ENCODE peak calls at places on chromosomes 11 and 22, in six cellular contexts. One of them, this sample, is unnamed.

GRCh38 chr11:129846508-129847335 is 31.1 kb downstream of the TMEM45B start:
- DNase-seq in SK-N-SH: no peak
- DNase-seq in GM12878: peak
- DNase-seq in HepG2: peak
- DNase-seq in H1: no peak
- DNase-seq in GM12891: no peak
- DNase-seq in this sample: no peak

GRCh38 chr11:79110796-79111195 is 330.0 kb downstream of the TENM4 start:
- DNase-seq in H1: no peak
- DNase-seq in GM12891: no peak
- DNase-seq in SK-N-SH: no peak
- DNase-seq in HepG2: no peak
- DNase-seq in GM12878: no peak
- DNase-seq in this sample: no peak

GRCh38 chr11:47220401-47220821 is 5.6 kb downstream of the DDB2 start:
- DNase-seq in GM12891: no peak
- DNase-seq in H1: no peak
- DNase-seq in GM12878: no peak
- DNase-seq in SK-N-SH: no peak
- DNase-seq in HepG2: peak
- DNase-seq in this sample: no peak

GRCh38 chr11:72703281-72704008 is 29.2 kb upstream of the PDE2A start:
- DNase-seq in GM12878: no peak
- DNase-seq in SK-N-SH: no peak
- DNase-seq in H1: no peak
- DNase-seq in HepG2: no peak
- DNase-seq in GM12891: no peak
- DNase-seq in this sample: no peak

GRCh38 chr22:31627223-31627731 is 34.7 kb downstream of the PISD start:
- DNase-seq in SK-N-SH: peak
- DNase-seq in H1: no peak
- DNase-seq in HepG2: peak
- DNase-seq in GM12891: no peak
- DNase-seq in GM12878: no peak
- DNase-seq in this sample: no peak

GRCh38 chr11:20172721-20173447 is 12.6 kb upstream of the DBX1 start:
- DNase-seq in GM12878: no peak
- DNase-seq in H1: no peak
- DNase-seq in HepG2: no peak
- DNase-seq in SK-N-SH: peak
- DNase-seq in GM12891: no peak
- DNase-seq in this sample: no peak

GRCh38 chr22:37270928-37271650 is 11.2 kb upstream of the CYTH4 start:
- DNase-seq in GM12878: no peak
- DNase-seq in SK-N-SH: no peak
- DNase-seq in GM12891: no peak
- DNase-seq in H1: no peak
- DNase-seq in HepG2: no peak
- DNase-seq in this sample: no peak

GRCh38 chr11:84887055-84887629 is 740.0 kb downstream of the DLG2 start:
- DNase-seq in SK-N-SH: no peak
- DNase-seq in H1: no peak
- DNase-seq in GM12891: no peak
- DNase-seq in GM12878: no peak
- DNase-seq in HepG2: no peak
- DNase-seq in this sample: no peak

GRCh38 chr11:17695454-17696441 is 23.6 kb upstream of the MYOD1 start:
- DNase-seq in SK-N-SH: peak
- DNase-seq in HepG2: no peak
- DNase-seq in GM12891: no peak
- DNase-seq in GM12878: no peak
- DNase-seq in H1: no peak
- DNase-seq in this sample: no peak

GRCh38 chr11:26285593-26285992 is 46.3 kb upstream of the ANO3 start:
- DNase-seq in SK-N-SH: no peak
- DNase-seq in HepG2: no peak
- DNase-seq in GM12878: no peak
- DNase-seq in GM12891: no peak
- DNase-seq in H1: no peak
- DNase-seq in this sample: no peak

GRCh38 chr22:46986788-46987187 is 224.3 kb downstream of the TBC1D22A start:
- DNase-seq in SK-N-SH: no peak
- DNase-seq in GM12878: no peak
- DNase-seq in HepG2: no peak
- DNase-seq in H1: no peak
- DNase-seq in GM12891: no peak
- DNase-seq in this sample: no peak

GRCh38 chr11:116072776-116073175 is 568.6 kb upstream of the CADM1 start:
- DNase-seq in HepG2: no peak
- DNase-seq in H1: no peak
- DNase-seq in GM12878: no peak
- DNase-seq in SK-N-SH: peak
- DNase-seq in GM12891: no peak
- DNase-seq in this sample: no peak

GRCh38 chr11:528815-529728 is 6.3 kb downstream of the HRAS start:
- DNase-seq in SK-N-SH: no peak
- DNase-seq in GM12878: no peak
- DNase-seq in H1: no peak
- DNase-seq in GM12891: no peak
- DNase-seq in HepG2: no peak
- DNase-seq in this sample: no peak

GRCh38 chr11:123083623-123084029 is 21.7 kb upstream of the HSPA8 start:
- DNase-seq in H1: no peak
- DNase-seq in SK-N-SH: peak
- DNase-seq in GM12878: no peak
- DNase-seq in GM12891: no peak
- DNase-seq in HepG2: peak
- DNase-seq in this sample: no peak

GRCh38 chr22:39688186-39688768 is 117.7 kb downstream of the CACNA1I start:
- DNase-seq in GM12891: no peak
- DNase-seq in HepG2: no peak
- DNase-seq in H1: no peak
- DNase-seq in SK-N-SH: no peak
- DNase-seq in GM12878: no peak
- DNase-seq in this sample: no peak

GRCh38 chr11:117218133-117218915 is 13.5 kb downstream of the PCSK7 start:
- DNase-seq in GM12891: no peak
- DNase-seq in GM12878: no peak
- DNase-seq in H1: no peak
- DNase-seq in HepG2: no peak
- DNase-seq in SK-N-SH: no peak
- DNase-seq in this sample: no peak

GRCh38 chr11:113481226-113481625 is 6.0 kb upstream of the DRD2 start:
- DNase-seq in H1: no peak
- DNase-seq in GM12878: no peak
- DNase-seq in SK-N-SH: no peak
- DNase-seq in GM12891: no peak
- DNase-seq in HepG2: no peak
- DNase-seq in this sample: no peak

GRCh38 chr11:92628401-92629292 is 340.8 kb upstream of the MTNR1B start:
- DNase-seq in SK-N-SH: no peak
- DNase-seq in GM12891: no peak
- DNase-seq in H1: no peak
- DNase-seq in HepG2: no peak
- DNase-seq in GM12878: no peak
- DNase-seq in this sample: no peak

GRCh38 chr11:125465254-125465653 is 30.8 kb downstream of the FEZ1 start:
- DNase-seq in SK-N-SH: no peak
- DNase-seq in GM12891: no peak
- DNase-seq in H1: no peak
- DNase-seq in GM12878: no peak
- DNase-seq in HepG2: no peak
- DNase-seq in this sample: no peak
- TF ChIP-seq POLR2AphosphoS5 in SK-N-SH: no peak
- TF ChIP-seq POLR2AphosphoS5 in GM12891: no peak
- TF ChIP-seq POLR2AphosphoS5 in H1: no peak
- TF ChIP-seq POLR2AphosphoS5 in GM12878: no peak
- TF ChIP-seq POLR2AphosphoS5 in HepG2: no peak
- TF ChIP-seq POLR2AphosphoS5 in this sample: no peak

DNA sequence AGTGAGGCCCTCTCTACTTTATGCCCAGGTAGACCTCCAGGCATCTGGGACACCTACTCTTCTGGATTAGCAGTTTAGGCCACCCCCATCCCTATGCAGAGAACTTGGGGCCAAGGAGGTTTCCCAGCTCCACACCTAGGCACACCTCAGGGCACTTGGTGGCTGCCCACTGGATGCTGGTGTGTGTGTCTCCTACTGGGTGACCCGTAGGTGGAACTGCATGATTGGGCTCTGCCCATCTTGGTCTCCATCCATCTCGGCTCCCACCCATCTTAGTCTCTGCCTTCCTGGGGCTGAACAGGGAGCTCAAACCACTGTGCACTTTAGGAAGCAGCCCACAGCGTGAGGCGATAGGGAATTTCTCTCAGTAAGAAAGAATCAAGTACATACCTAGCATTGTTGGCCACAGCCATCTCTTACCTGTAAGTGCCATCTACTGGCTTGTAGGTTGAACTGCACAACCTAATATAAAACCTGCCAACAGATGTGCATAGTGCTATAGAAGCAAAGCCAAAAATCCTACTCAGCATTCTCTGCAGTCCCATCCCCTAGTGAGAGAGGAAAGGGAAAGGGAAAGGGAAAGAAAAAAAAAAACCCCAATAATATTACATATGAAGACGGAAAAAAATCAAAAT is 61.6 kb upstream of the PTPN5 start:
- DNase-seq in GM12878: no peak
- DNase-seq in GM12891: no peak
- DNase-seq in H1: no peak
- DNase-seq in SK-N-SH: peak
- DNase-seq in HepG2: peak
- DNase-seq in this sample: no peak
- TF ChIP-seq TAF1 in GM12878: no peak
- TF ChIP-seq TAF1 in GM12891: no peak
- TF ChIP-seq TAF1 in H1: no peak
- TF ChIP-seq TAF1 in SK-N-SH: no peak
- TF ChIP-seq TAF1 in HepG2: no peak
- TF ChIP-seq TAF1 in this sample: no peak

DNA sequence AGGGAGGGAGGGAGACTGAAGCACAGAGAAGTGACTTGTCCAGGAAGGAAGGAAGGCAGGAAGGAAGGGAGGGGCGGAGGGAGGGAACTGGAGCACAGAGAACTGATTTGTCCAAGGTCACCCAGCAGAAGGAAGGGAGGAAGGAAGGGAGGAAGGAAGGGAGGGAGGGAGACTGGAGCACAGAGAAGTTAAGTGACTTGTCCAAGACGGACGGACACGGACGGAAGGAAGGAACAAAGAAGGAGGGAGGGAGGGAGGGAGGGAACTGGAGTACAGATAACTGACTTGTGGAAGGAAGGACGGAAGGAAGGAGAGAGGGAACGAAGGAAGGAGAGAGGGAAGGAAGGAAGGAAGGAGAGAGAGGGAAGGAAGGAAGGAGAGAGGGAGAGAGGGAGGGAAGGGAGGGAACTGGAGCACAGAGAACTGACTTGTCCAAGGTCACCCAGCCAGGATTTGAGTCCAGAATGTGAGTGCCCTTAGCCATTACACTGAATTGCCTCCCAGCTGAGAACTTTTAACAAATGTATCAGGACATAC is 1.5 kb downstream of the SLC35F2 start:
- DNase-seq in HepG2: no peak
- DNase-seq in GM12891: no peak
- DNase-seq in H1: no peak
- DNase-seq in GM12878: no peak
- DNase-seq in SK-N-SH: no peak
- DNase-seq in this sample: no peak
- TF ChIP-seq POLR2AphosphoS5 in HepG2: no peak
- TF ChIP-seq POLR2AphosphoS5 in GM12891: no peak
- TF ChIP-seq POLR2AphosphoS5 in H1: no peak
- TF ChIP-seq POLR2AphosphoS5 in GM12878: no peak
- TF ChIP-seq POLR2AphosphoS5 in SK-N-SH: no peak
- TF ChIP-seq POLR2AphosphoS5 in this sample: no peak

GRCh38 chr11:134101292-134101691 is 32.4 kb downstream of the JAM3 start:
- DNase-seq in GM12878: no peak
- DNase-seq in HepG2: no peak
- DNase-seq in GM12891: no peak
- DNase-seq in SK-N-SH: no peak
- DNase-seq in H1: no peak
- DNase-seq in this sample: no peak
- TF ChIP-seq TAF1 in GM12878: no peak
- TF ChIP-seq TAF1 in HepG2: no peak
- TF ChIP-seq TAF1 in GM12891: no peak
- TF ChIP-seq TAF1 in SK-N-SH: no peak
- TF ChIP-seq TAF1 in H1: no peak
- TF ChIP-seq TAF1 in this sample: no peak

GRCh38 chr11:2380396-2380795 is 3.3 kb downstream of the CD81 start:
- DNase-seq in H1: no peak
- DNase-seq in HepG2: no peak
- DNase-seq in SK-N-SH: no peak
- DNase-seq in GM12891: no peak
- DNase-seq in GM12878: no peak
- DNase-seq in this sample: no peak

GRCh38 chr11:2379471-2380174 is 2.5 kb downstream of the CD81 start:
- DNase-seq in HepG2: no peak
- DNase-seq in GM12878: no peak
- DNase-seq in H1: no peak
- DNase-seq in SK-N-SH: no peak
- DNase-seq in GM12891: no peak
- DNase-seq in this sample: no peak

GRCh38 chr11:2376751-2377451 is at the start of gene CD81:
- DNase-seq in GM12878: no peak
- DNase-seq in H1: no peak
- DNase-seq in SK-N-SH: peak
- DNase-seq in HepG2: no peak
- DNase-seq in GM12891: peak
- DNase-seq in this sample: peak

GRCh38 chr11:2377511-2378443 is 667 bp downstream of the CD81 start:
- DNase-seq in SK-N-SH: peak
- DNase-seq in HepG2: no peak
- DNase-seq in GM12891: peak
- DNase-seq in GM12878: no peak
- DNase-seq in H1: no peak
- DNase-seq in this sample: no peak

DNA sequence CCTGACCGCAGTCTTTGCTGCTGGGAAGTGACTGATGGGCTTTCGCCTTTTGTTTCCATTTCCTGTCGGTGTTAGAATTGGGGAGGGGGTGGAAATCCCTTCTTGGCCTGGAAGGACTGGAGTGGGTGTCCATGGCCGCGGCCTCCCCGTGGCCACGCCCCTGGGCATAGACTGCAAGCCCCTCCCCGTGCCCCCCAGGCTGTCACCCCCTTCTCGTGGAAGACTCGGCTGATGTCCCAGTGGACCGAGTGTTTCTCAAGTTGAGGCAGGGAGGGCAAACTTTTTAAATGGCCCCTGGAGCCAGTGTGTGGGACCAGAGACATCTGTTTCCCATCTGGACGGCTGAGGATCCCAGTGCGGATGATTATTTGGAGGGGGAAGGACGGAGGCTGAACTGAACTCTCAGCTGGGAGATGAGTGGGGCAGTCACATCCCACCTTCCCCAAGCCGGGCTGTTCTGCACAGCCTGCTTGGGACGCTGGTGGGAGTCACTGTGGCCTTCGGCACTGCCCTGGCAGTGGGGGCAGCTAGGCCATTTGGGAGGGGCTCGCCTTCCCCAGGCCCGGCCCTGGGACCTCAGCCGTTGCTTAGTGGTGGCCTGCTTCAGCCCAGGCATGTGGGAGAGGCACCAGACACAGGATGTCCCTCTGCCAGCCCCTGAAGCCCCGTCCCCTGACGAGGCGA is 1.6 kb downstream of the CD81 start:
- DNase-seq in H1: no peak
- DNase-seq in SK-N-SH: peak
- DNase-seq in GM12878: no peak
- DNase-seq in HepG2: no peak
- DNase-seq in GM12891: no peak
- DNase-seq in this sample: no peak
- TF ChIP-seq POLR2AphosphoS5 in H1: no peak
- TF ChIP-seq POLR2AphosphoS5 in SK-N-SH: no peak
- TF ChIP-seq POLR2AphosphoS5 in GM12878: peak
- TF ChIP-seq POLR2AphosphoS5 in HepG2: no peak
- TF ChIP-seq POLR2AphosphoS5 in GM12891: no peak
- TF ChIP-seq POLR2AphosphoS5 in this sample: no peak